ENCODE peak calls at places on chromosomes 4 and X, in eight cellular contexts. A is RPMI8226, R is tibial artery, Q is nucleus accumbens, U is adrenal gland, L is RWPE1, Z is left lung, X is SW480. G is an unnamed sample.

GRCh38 chr4:71389149-71389840 is 50.5 kb downstream of the SLC4A4 start:
- DNase-seq in X (no peak), L (no peak), U (no peak), A (no peak), Z (no peak), Q (peak), R (peak), G (no peak)

GRCh38 chr4:150518559-150518958 is 63.4 kb upstream of the MAB21L2 start:
- DNase-seq in A (no peak), X (no peak), Q (no peak), R (no peak), L (peak), U (no peak), Z (no peak), G (no peak)

GRCh38 chr4:135120190-135120589 is 918.6 kb upstream of the PABPC4L start:
- DNase-seq in U (no peak), X (no peak), A (no peak), Z (no peak), L (no peak), R (no peak), Q (no peak), G (no peak)

GRCh38 chr4:148810461-148810860 is 368.2 kb upstream of the NR3C2 start:
- DNase-seq in L (no peak), R (no peak), U (no peak), X (no peak), A (no peak), Z (no peak), Q (no peak), G (no peak)

GRCh38 chr4:188295899-188296298 is 156.7 kb downstream of the TRIML1 start:
- DNase-seq in A (no peak), X (no peak), U (no peak), Z (no peak), Q (no peak), L (peak), R (no peak), G (no peak)

GRCh38 chrX:47247206-47247998 is 14.6 kb downstream of the USP11 start:
- DNase-seq in X (no peak), U (no peak), L (no peak), R (no peak), Q (no peak), A (no peak), Z (no peak), G (no peak)

GRCh38 chr4:95180531-95181315 is 368.1 kb downstream of the UNC5C start:
- DNase-seq in U (no peak), A (no peak), Z (no peak), L (no peak), R (no peak), Q (no peak), X (no peak), G (no peak)

GRCh38 chr4:61922766-61923165 is 722.6 kb downstream of the ADGRL3 start:
- DNase-seq in Q (no peak), L (peak), X (no peak), U (no peak), R (no peak), A (no peak), Z (no peak), G (no peak)

GRCh38 chr4:88567591-88567990 is 24.7 kb upstream of the HERC3 start:
- DNase-seq in Z (no peak), A (no peak), U (no peak), X (no peak), Q (no peak), L (no peak), R (no peak), G (no peak)

GRCh38 chr4:175386776-175387507 is 425.1 kb downstream of the GPM6A start:
- DNase-seq in R (no peak), Z (peak), U (no peak), A (no peak), Q (no peak), X (no peak), L (no peak), G (no peak)

GRCh38 chr4:6987566-6987920 is 55.6 kb upstream of the TADA2B start:
- DNase-seq in A (peak), U (no peak), Z (no peak), R (no peak), L (peak), Q (no peak), X (peak), G (peak)

GRCh38 chr4:140243345-140243753 is 89.4 kb upstream of the MAML3 start:
- DNase-seq in A (peak), Q (no peak), U (no peak), R (no peak), X (peak), Z (no peak), L (no peak), G (peak)

GRCh38 chr4:91758487-91758886 is 545.3 kb upstream of the GRID2 start:
- DNase-seq in Q (no peak), U (no peak), A (no peak), Z (no peak), R (no peak), X (peak), L (peak), G (no peak)

GRCh38 chrX:21975827-21976226 is 35.3 kb downstream of the SMS start:
- DNase-seq in Z (no peak), A (no peak), R (no peak), U (no peak), L (no peak), X (no peak), Q (no peak), G (no peak)

GRCh38 chrX:98338544-98338943 is 1454.8 kb downstream of the RPA4 start:
- DNase-seq in A (no peak), L (no peak), Z (no peak), Q (no peak), X (no peak), U (no peak), R (no peak), G (no peak)

GRCh38 chrX:29461039-29461438 is 754.3 kb upstream of the MAGEB2 start:
- DNase-seq in L (no peak), Q (no peak), X (no peak), U (no peak), Z (no peak), A (no peak), R (no peak), G (no peak)

G was measured in AML-193.